ENCODE peak calls at places on chromosomes 5 and 9, in eight cellular contexts. One of them, this sample, is unnamed.

GRCh38 chr5:61386062-61386800 is 54.2 kb downstream of the ZSWIM6 start:
- DNase-seq in adrenal gland: no peak
- DNase-seq in GM06990: no peak
- DNase-seq in psoas muscle: no peak
- DNase-seq in fibroblast of the aortic adventitia: no peak
- DNase-seq in choroid plexus epithelial cell: no peak
- DNase-seq in Calu3: no peak
- DNase-seq in fibroblast of mammary gland: no peak
- DNase-seq in this sample: no peak

GRCh38 chr5:157309796-157310195 is 43.9 kb downstream of the CYFIP2 start:
- DNase-seq in psoas muscle: no peak
- DNase-seq in GM06990: no peak
- DNase-seq in fibroblast of the aortic adventitia: no peak
- DNase-seq in Calu3: no peak
- DNase-seq in adrenal gland: no peak
- DNase-seq in fibroblast of mammary gland: no peak
- DNase-seq in choroid plexus epithelial cell: no peak
- DNase-seq in this sample: no peak

GRCh38 chr9:92164490-92164889 is 49.3 kb upstream of the SPTLC1 start:
- DNase-seq in Calu3: no peak
- DNase-seq in fibroblast of the aortic adventitia: no peak
- DNase-seq in adrenal gland: no peak
- DNase-seq in fibroblast of mammary gland: no peak
- DNase-seq in GM06990: no peak
- DNase-seq in psoas muscle: no peak
- DNase-seq in choroid plexus epithelial cell: no peak
- DNase-seq in this sample: no peak

GRCh38 chr5:53069626-53070025 is 39.9 kb downstream of the MOCS2 start:
- DNase-seq in GM06990: no peak
- DNase-seq in fibroblast of the aortic adventitia: peak
- DNase-seq in adrenal gland: no peak
- DNase-seq in Calu3: no peak
- DNase-seq in fibroblast of mammary gland: peak
- DNase-seq in psoas muscle: no peak
- DNase-seq in choroid plexus epithelial cell: peak
- DNase-seq in this sample: peak

GRCh38 chr9:34123682-34124081 is 2.8 kb downstream of the DCAF12 start:
- DNase-seq in adrenal gland: no peak
- DNase-seq in fibroblast of mammary gland: no peak
- DNase-seq in psoas muscle: no peak
- DNase-seq in Calu3: no peak
- DNase-seq in fibroblast of the aortic adventitia: no peak
- DNase-seq in choroid plexus epithelial cell: no peak
- DNase-seq in GM06990: peak
- DNase-seq in this sample: no peak

GRCh38 chr5:125126050-125126449 is 379.6 kb upstream of the ZNF608 start:
- DNase-seq in GM06990: no peak
- DNase-seq in psoas muscle: no peak
- DNase-seq in Calu3: no peak
- DNase-seq in choroid plexus epithelial cell: no peak
- DNase-seq in fibroblast of mammary gland: no peak
- DNase-seq in adrenal gland: no peak
- DNase-seq in fibroblast of the aortic adventitia: no peak
- DNase-seq in this sample: no peak

GRCh38 chr5:132056610-132057497 is 3.6 kb upstream of the IL3 start:
- DNase-seq in GM06990: no peak
- DNase-seq in Calu3: no peak
- DNase-seq in choroid plexus epithelial cell: no peak
- DNase-seq in fibroblast of the aortic adventitia: no peak
- DNase-seq in psoas muscle: peak
- DNase-seq in fibroblast of mammary gland: no peak
- DNase-seq in adrenal gland: peak
- DNase-seq in this sample: no peak

GRCh38 chr9:81717747-81718077 is 28.4 kb upstream of the TLE1 start:
- DNase-seq in fibroblast of the aortic adventitia: no peak
- DNase-seq in fibroblast of mammary gland: no peak
- DNase-seq in adrenal gland: no peak
- DNase-seq in GM06990: no peak
- DNase-seq in psoas muscle: no peak
- DNase-seq in choroid plexus epithelial cell: no peak
- DNase-seq in Calu3: no peak
- DNase-seq in this sample: no peak

GRCh38 chr5:122077451-122078115 is 476 bp downstream of the LOX start:
- DNase-seq in fibroblast of the aortic adventitia: no peak
- DNase-seq in psoas muscle: peak
- DNase-seq in fibroblast of mammary gland: no peak
- DNase-seq in adrenal gland: peak
- DNase-seq in choroid plexus epithelial cell: peak
- DNase-seq in GM06990: peak
- DNase-seq in Calu3: peak
- DNase-seq in this sample: peak

GRCh38 chr5:61299254-61299653 is 32.8 kb upstream of the ZSWIM6 start:
- DNase-seq in fibroblast of the aortic adventitia: no peak
- DNase-seq in choroid plexus epithelial cell: no peak
- DNase-seq in adrenal gland: no peak
- DNase-seq in fibroblast of mammary gland: no peak
- DNase-seq in psoas muscle: no peak
- DNase-seq in GM06990: no peak
- DNase-seq in Calu3: no peak
- DNase-seq in this sample: no peak

GRCh38 chr5:43215073-43215631 is 23.1 kb downstream of the NIM1K start:
- DNase-seq in fibroblast of mammary gland: peak
- DNase-seq in fibroblast of the aortic adventitia: no peak
- DNase-seq in GM06990: no peak
- DNase-seq in psoas muscle: no peak
- DNase-seq in adrenal gland: no peak
- DNase-seq in Calu3: no peak
- DNase-seq in choroid plexus epithelial cell: peak
- DNase-seq in this sample: peak

GRCh38 chr9:132169672-132170392 is 8.0 kb downstream of the NTNG2 start:
- DNase-seq in psoas muscle: peak
- DNase-seq in adrenal gland: peak
- DNase-seq in GM06990: no peak
- DNase-seq in choroid plexus epithelial cell: peak
- DNase-seq in Calu3: peak
- DNase-seq in fibroblast of the aortic adventitia: peak
- DNase-seq in fibroblast of mammary gland: peak
- DNase-seq in this sample: peak

GRCh38 chr9:91004992-91005391 is 203.4 kb downstream of the SYK start:
- DNase-seq in choroid plexus epithelial cell: no peak
- DNase-seq in Calu3: no peak
- DNase-seq in fibroblast of the aortic adventitia: no peak
- DNase-seq in fibroblast of mammary gland: no peak
- DNase-seq in adrenal gland: no peak
- DNase-seq in psoas muscle: no peak
- DNase-seq in GM06990: no peak
- DNase-seq in this sample: no peak
- TF ChIP-seq CTCF in choroid plexus epithelial cell: no peak
- TF ChIP-seq CTCF in Calu3: no peak
- TF ChIP-seq CTCF in fibroblast of the aortic adventitia: no peak
- TF ChIP-seq CTCF in fibroblast of mammary gland: no peak
- TF ChIP-seq CTCF in adrenal gland: no peak
- TF ChIP-seq CTCF in psoas muscle: no peak
- TF ChIP-seq CTCF in GM06990: peak
- TF ChIP-seq CTCF in this sample: no peak

GRCh38 chr9:68949271-68950000 is 64.5 kb downstream of the PRKACG start:
- DNase-seq in fibroblast of mammary gland: peak
- DNase-seq in choroid plexus epithelial cell: peak
- DNase-seq in GM06990: peak
- DNase-seq in Calu3: no peak
- DNase-seq in adrenal gland: peak
- DNase-seq in fibroblast of the aortic adventitia: peak
- DNase-seq in psoas muscle: peak
- DNase-seq in this sample: peak
- TF ChIP-seq CTCF in fibroblast of mammary gland: peak
- TF ChIP-seq CTCF in choroid plexus epithelial cell: peak
- TF ChIP-seq CTCF in GM06990: peak
- TF ChIP-seq CTCF in Calu3: no peak
- TF ChIP-seq CTCF in adrenal gland: peak
- TF ChIP-seq CTCF in fibroblast of the aortic adventitia: no peak
- TF ChIP-seq CTCF in psoas muscle: peak
- TF ChIP-seq CTCF in this sample: peak

DNA sequence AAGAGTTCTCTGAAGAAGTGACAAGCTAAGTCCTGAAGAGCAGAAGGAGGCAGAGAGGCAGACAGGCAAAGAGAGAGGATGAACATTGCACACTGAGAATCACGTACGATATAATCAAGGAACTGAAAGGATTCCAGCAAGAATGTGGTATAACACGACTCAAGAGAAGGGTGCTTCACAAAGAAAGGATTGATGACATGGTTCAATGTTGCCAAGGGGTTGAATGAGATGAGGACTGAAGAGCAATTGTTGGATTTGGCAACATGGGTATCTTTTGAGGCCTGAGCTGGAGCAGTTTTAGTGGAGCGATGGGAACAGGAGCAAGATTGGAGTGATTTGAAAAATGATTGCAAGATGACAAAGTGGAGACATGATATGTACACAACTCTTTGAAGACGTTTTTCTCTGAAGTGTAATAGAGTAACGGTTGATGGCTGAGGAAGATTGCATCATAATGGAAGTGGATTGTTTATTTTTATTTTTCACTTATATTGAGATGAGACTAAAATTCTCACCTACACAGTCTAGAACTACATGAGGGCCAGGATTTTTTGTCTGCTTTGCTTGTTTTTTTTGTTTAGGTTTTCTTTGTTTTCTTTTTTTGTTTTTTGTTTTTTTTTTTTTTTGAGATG is 1049.9 kb upstream of the WWC1 start:
- DNase-seq in choroid plexus epithelial cell: no peak
- DNase-seq in fibroblast of the aortic adventitia: no peak
- DNase-seq in Calu3: no peak
- DNase-seq in adrenal gland: no peak
- DNase-seq in psoas muscle: no peak
- DNase-seq in fibroblast of mammary gland: no peak
- DNase-seq in GM06990: no peak
- DNase-seq in this sample: no peak
- TF ChIP-seq CTCF in choroid plexus epithelial cell: no peak
- TF ChIP-seq CTCF in fibroblast of the aortic adventitia: no peak
- TF ChIP-seq CTCF in Calu3: no peak
- TF ChIP-seq CTCF in adrenal gland: no peak
- TF ChIP-seq CTCF in psoas muscle: no peak
- TF ChIP-seq CTCF in fibroblast of mammary gland: no peak
- TF ChIP-seq CTCF in GM06990: no peak
- TF ChIP-seq CTCF in this sample: no peak

GRCh38 chr9:120774719-120775118 is 18.5 kb downstream of the FBXW2 start:
- DNase-seq in psoas muscle: no peak
- DNase-seq in fibroblast of the aortic adventitia: no peak
- DNase-seq in GM06990: no peak
- DNase-seq in Calu3: no peak
- DNase-seq in adrenal gland: no peak
- DNase-seq in fibroblast of mammary gland: no peak
- DNase-seq in choroid plexus epithelial cell: peak
- DNase-seq in this sample: no peak
- TF ChIP-seq CTCF in psoas muscle: no peak
- TF ChIP-seq CTCF in fibroblast of the aortic adventitia: peak
- TF ChIP-seq CTCF in GM06990: no peak
- TF ChIP-seq CTCF in Calu3: no peak
- TF ChIP-seq CTCF in adrenal gland: no peak
- TF ChIP-seq CTCF in fibroblast of mammary gland: no peak
- TF ChIP-seq CTCF in choroid plexus epithelial cell: peak
- TF ChIP-seq CTCF in this sample: no peak

GRCh38 chr9:93594041-93594756 is 17.8 kb downstream of the PHF2 start:
- DNase-seq in fibroblast of the aortic adventitia: peak
- DNase-seq in psoas muscle: peak
- DNase-seq in fibroblast of mammary gland: no peak
- DNase-seq in adrenal gland: peak
- DNase-seq in Calu3: no peak
- DNase-seq in choroid plexus epithelial cell: no peak
- DNase-seq in GM06990: no peak
- DNase-seq in this sample: no peak

GRCh38 chr9:93591301-93591700 is 14.9 kb downstream of the PHF2 start:
- DNase-seq in Calu3: no peak
- DNase-seq in fibroblast of the aortic adventitia: no peak
- DNase-seq in psoas muscle: no peak
- DNase-seq in fibroblast of mammary gland: no peak
- DNase-seq in adrenal gland: peak
- DNase-seq in choroid plexus epithelial cell: no peak
- DNase-seq in GM06990: no peak
- DNase-seq in this sample: no peak

GRCh38 chr9:93591706-93592388 is 15.5 kb downstream of the PHF2 start:
- DNase-seq in GM06990: no peak
- DNase-seq in Calu3: no peak
- DNase-seq in fibroblast of the aortic adventitia: no peak
- DNase-seq in adrenal gland: peak
- DNase-seq in psoas muscle: peak
- DNase-seq in choroid plexus epithelial cell: no peak
- DNase-seq in fibroblast of mammary gland: no peak
- DNase-seq in this sample: no peak

GRCh38 chr9:93593144-93593655 is 16.8 kb downstream of the PHF2 start:
- DNase-seq in psoas muscle: no peak
- DNase-seq in GM06990: no peak
- DNase-seq in fibroblast of mammary gland: no peak
- DNase-seq in Calu3: no peak
- DNase-seq in fibroblast of the aortic adventitia: peak
- DNase-seq in choroid plexus epithelial cell: no peak
- DNase-seq in adrenal gland: peak
- DNase-seq in this sample: no peak

GRCh38 chr9:93592389-93593021 is 16.1 kb downstream of the PHF2 start:
- DNase-seq in fibroblast of mammary gland: no peak
- DNase-seq in psoas muscle: peak
- DNase-seq in Calu3: no peak
- DNase-seq in adrenal gland: peak
- DNase-seq in GM06990: no peak
- DNase-seq in choroid plexus epithelial cell: no peak
- DNase-seq in fibroblast of the aortic adventitia: peak
- DNase-seq in this sample: no peak
- TF ChIP-seq CTCF in fibroblast of mammary gland: peak
- TF ChIP-seq CTCF in psoas muscle: no peak
- TF ChIP-seq CTCF in Calu3: no peak
- TF ChIP-seq CTCF in adrenal gland: no peak
- TF ChIP-seq CTCF in GM06990: peak
- TF ChIP-seq CTCF in choroid plexus epithelial cell: peak
- TF ChIP-seq CTCF in fibroblast of the aortic adventitia: peak
- TF ChIP-seq CTCF in this sample: peak

GRCh38 chr5:64040496-64040895 is 78.3 kb upstream of the HTR1A start:
- DNase-seq in choroid plexus epithelial cell: no peak
- DNase-seq in Calu3: no peak
- DNase-seq in psoas muscle: no peak
- DNase-seq in fibroblast of the aortic adventitia: no peak
- DNase-seq in fibroblast of mammary gland: no peak
- DNase-seq in GM06990: no peak
- DNase-seq in adrenal gland: no peak
- DNase-seq in this sample: no peak
- TF ChIP-seq CTCF in choroid plexus epithelial cell: no peak
- TF ChIP-seq CTCF in Calu3: no peak
- TF ChIP-seq CTCF in psoas muscle: no peak
- TF ChIP-seq CTCF in fibroblast of the aortic adventitia: no peak
- TF ChIP-seq CTCF in fibroblast of mammary gland: no peak
- TF ChIP-seq CTCF in GM06990: no peak
- TF ChIP-seq CTCF in adrenal gland: no peak
- TF ChIP-seq CTCF in this sample: no peak